ENCODE peak calls at places on chromosomes 3 and 15, in seven cellular contexts. D, R, L, T, A, J and H are unnamed samples.

GRCh38 chr3:107994954-107995715 is 95.7 kb downstream of the CD47 start:
- DNase-seq in D (no peak), L (no peak), A (no peak), R (no peak), T (no peak), J (no peak), H (no peak)

GRCh38 chr3:135125171-135125801 is 330.2 kb downstream of the EPHB1 start:
- DNase-seq in D (no peak), A (peak; percentile 3), J (no peak), T (peak; percentile 38), L (no peak), R (peak; percentile 39), H (peak; percentile 31)

GRCh38 chr3:187843654-187844053 is 98.4 kb upstream of the BCL6 start:
- DNase-seq in D (no peak), A (no peak), T (no peak), L (no peak), R (no peak), J (no peak), H (no peak)

GRCh38 chr3:89813500-89813899 is 706.1 kb downstream of the EPHA3 start:
- DNase-seq in A (no peak), D (no peak), R (no peak), T (no peak), L (no peak), J (no peak), H (no peak)

GRCh38 chr3:105982207-105982606 is 113.4 kb upstream of the CBLB start:
- DNase-seq in L (no peak), T (no peak), J (no peak), D (no peak), A (no peak), R (peak; percentile 34), H (no peak)

GRCh38 chr15:95277266-95277665 is 1045.9 kb downstream of the MCTP2 start:
- DNase-seq in R (peak; percentile 85), L (no peak), T (peak; percentile 73), J (no peak), A (no peak), D (peak; percentile 91), H (no peak)

GRCh38 chr3:18234717-18235335 is 190.3 kb downstream of the SATB1 start:
- DNase-seq in D (no peak), J (peak; percentile 19), R (no peak), T (no peak), L (no peak), A (no peak), H (no peak)

GRCh38 chr3:79461129-79461792 is 306.5 kb downstream of the ROBO1 start:
- DNase-seq in J (no peak), R (peak; percentile 70), D (no peak), T (peak; percentile 13), A (no peak), L (no peak), H (no peak)

GRCh38 chr3:121750087-121750415 is 510 bp upstream of the GOLGB1 start:
- DNase-seq in T (no peak), A (no peak), R (no peak), D (no peak), L (no peak), J (no peak), H (no peak)

GRCh38 chr3:71208273-71209095 is 375.0 kb downstream of the FOXP1 start:
- DNase-seq in T (no peak), L (no peak), J (no peak), D (no peak), R (no peak), A (no peak), H (no peak)

GRCh38 chr3:71207632-71208031 is 375.9 kb downstream of the FOXP1 start:
- DNase-seq in T (no peak), J (no peak), L (no peak), R (no peak), A (no peak), D (no peak), H (no peak)

GRCh38 chr3:71206821-71207220 is 376.7 kb downstream of the FOXP1 start:
- DNase-seq in D (no peak), L (no peak), A (no peak), R (no peak), J (no peak), T (no peak), H (no peak)

GRCh38 chr3:71211083-71211482 is 372.4 kb downstream of the FOXP1 start:
- DNase-seq in L (no peak), D (no peak), R (no peak), T (no peak), A (no peak), J (no peak), H (no peak)

DNA sequence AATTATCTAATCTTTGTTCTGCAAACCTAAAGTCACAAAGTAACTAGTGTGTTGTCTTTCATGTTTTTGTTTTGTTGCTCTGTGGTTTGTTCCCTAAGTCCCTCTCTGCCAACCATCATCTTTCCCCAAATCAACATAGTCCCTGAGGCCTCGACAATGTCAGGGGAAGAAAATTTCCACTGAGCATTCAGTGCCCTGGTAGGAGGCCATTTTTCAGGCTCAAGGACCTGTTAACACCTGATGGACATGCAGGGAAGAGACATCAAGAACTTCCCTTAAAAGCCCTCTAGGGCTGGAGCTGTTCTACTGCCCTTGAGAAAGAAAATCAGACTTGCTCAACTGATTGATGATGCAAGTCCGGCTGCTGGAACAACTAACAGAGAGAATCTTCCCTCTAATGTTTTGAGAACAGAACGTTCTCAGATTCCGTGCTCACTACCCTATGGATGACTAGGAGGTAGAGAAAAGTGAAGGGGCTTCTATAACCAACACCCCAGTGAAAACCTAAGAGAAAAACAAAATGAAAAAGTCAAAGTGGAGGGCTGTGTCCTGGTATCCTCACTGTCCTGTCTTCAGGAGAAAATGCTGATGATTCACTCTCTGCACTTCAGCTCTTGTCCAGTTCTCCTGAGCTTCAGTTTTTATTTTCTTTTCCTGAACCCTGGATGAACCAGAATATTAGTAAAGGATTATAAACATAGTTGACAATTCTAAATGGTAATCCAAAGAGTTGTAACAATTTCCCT is 373.1 kb downstream of the FOXP1 start:
- DNase-seq in D (no peak), A (no peak), T (peak; percentile 63), L (no peak), R (peak; percentile 80), J (no peak), H (no peak)
- H3K4me3 ChIP-seq in D (no peak overlapping the region), A (no peak overlapping the region), T (no peak overlapping the region), L (no peak overlapping the region), R (no peak overlapping the region), J (no peak overlapping the region), H (no peak overlapping the region)

GRCh38 chr15:66025972-66026371 is 156.7 kb downstream of the RAB11A start:
- DNase-seq in D (no peak), A (no peak), T (no peak), L (no peak), J (no peak), R (no peak), H (no peak)
- H3K4me3 ChIP-seq in D (no peak overlapping the region), A (no peak overlapping the region), T (no peak overlapping the region), L (no peak overlapping the region), J (no peak overlapping the region), R (no peak overlapping the region), H (no peak overlapping the region)

GRCh38 chr3:140709751-140710150 is 31.9 kb downstream of the TRIM42 start:
- DNase-seq in D (no peak), R (no peak), T (no peak), J (no peak), A (no peak), L (no peak), H (no peak)

GRCh38 chr3:140715035-140715434 is 37.2 kb downstream of the TRIM42 start:
- DNase-seq in T (no peak), L (no peak), A (no peak), D (no peak), J (no peak), R (no peak), H (peak; percentile 6)

GRCh38 chr3:140711719-140712086 is 33.8 kb downstream of the TRIM42 start:
- DNase-seq in D (no peak), A (no peak), J (no peak), L (no peak), T (no peak), R (no peak), H (no peak)

GRCh38 chr3:140711043-140711718 is 33.3 kb downstream of the TRIM42 start:
- DNase-seq in T (no peak), L (no peak), R (no peak), A (no peak), J (no peak), D (no peak), H (no peak)

GRCh38 chr3:140712301-140712700 is 34.4 kb downstream of the TRIM42 start:
- DNase-seq in D (no peak), A (no peak), T (no peak), R (no peak), J (no peak), L (no peak), H (no peak)
- H3K4me3 ChIP-seq in D (no peak overlapping the region), A (no peak overlapping the region), T (no peak overlapping the region), R (no peak overlapping the region), J (no peak overlapping the region), L (no peak overlapping the region), H (no peak overlapping the region)

DNA sequence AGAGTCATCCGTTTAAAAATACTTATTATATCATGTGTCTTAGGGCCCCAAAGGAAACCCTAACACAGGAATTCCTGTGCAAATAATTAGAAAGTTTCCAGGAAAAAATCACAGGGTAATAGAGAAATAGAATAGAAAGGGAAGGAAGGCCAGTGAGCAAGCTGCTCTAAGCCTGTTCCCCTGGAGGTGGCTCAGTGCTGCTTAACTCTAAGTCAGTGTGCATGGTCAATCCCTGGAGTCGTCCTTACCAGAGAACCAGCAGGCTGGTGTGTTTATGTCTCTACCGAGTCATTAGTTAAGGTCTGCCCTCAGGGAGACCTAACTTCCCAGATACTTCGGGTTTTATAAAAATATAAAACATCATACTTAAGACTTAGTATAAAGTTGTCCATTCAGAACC is 21.0 kb upstream of the MCF2L2 start:
- DNase-seq in J (no peak), A (peak; percentile 16), D (no peak), R (peak; percentile 67), L (no peak), T (peak; percentile 9), H (peak; percentile 60)
- H3K4me3 ChIP-seq in J (no peak overlapping the region), A (no peak overlapping the region), D (peak overlapping the region; percentile 27), R (peak overlapping the region; percentile 32), L (no peak overlapping the region), T (no peak overlapping the region), H (no peak overlapping the region)

GRCh38 chr3:46846624-46847542 is 16.4 kb downstream of the MYL3 start:
- DNase-seq in T (no peak), A (no peak), J (peak; percentile 41), L (no peak), R (no peak), D (no peak), H (no peak)

GRCh38 chr3:46844851-46845250 is 18.4 kb downstream of the MYL3 start:
- DNase-seq in A (no peak), J (no peak), D (no peak), R (no peak), L (no peak), T (no peak), H (no peak)

GRCh38 chr3:46844397-46844796 is 18.8 kb downstream of the MYL3 start:
- DNase-seq in J (no peak), L (no peak), T (no peak), R (no peak), A (no peak), D (no peak), H (no peak)

GRCh38 chr3:46845860-46846623 is 17.2 kb downstream of the MYL3 start:
- DNase-seq in D (peak; percentile 27), L (peak; percentile 76), R (peak; percentile 90), T (peak; percentile 82), A (peak; percentile 14), J (peak; percentile 87), H (no peak)

GRCh38 chr3:46845397-46845859 is 17.8 kb downstream of the MYL3 start:
- DNase-seq in R (peak; percentile 95), D (peak; percentile 52), L (no peak), T (peak; percentile 92), J (peak; percentile 82), A (no peak), H (no peak)
- H3K4me3 ChIP-seq in R (peak overlapping the region; percentile 51), D (peak overlapping the region; percentile 58), L (peak overlapping the region; percentile 64), T (peak overlapping the region; percentile 53), J (peak overlapping the region; percentile 52), A (no peak overlapping the region), H (no peak overlapping the region)